ENCODE peak calls at places on chromosomes 7 and 10, in nine cellular contexts. Q, F, N, E, C, J, M, P and K are unnamed samples.

GRCh38 chr7:94276797-94277196 is 117.9 kb upstream of the COL1A2 start:
- DNase-seq in N (no peak), E (no peak), Q (no peak), J (no peak), F (no peak), P (no peak), M (no peak), C (no peak), K (no peak)

GRCh38 chr10:89683911-89684310 is 17.5 kb upstream of the KIF20B start:
- DNase-seq in J (no peak), M (no peak), C (no peak), E (no peak), P (no peak), N (no peak), F (no peak), Q (no peak), K (no peak)

GRCh38 chr7:93551063-93551895 is 23.2 kb downstream of the CALCR start:
- DNase-seq in P (no peak), F (no peak), J (no peak), M (no peak), C (no peak), E (no peak), Q (no peak), N (no peak), K (no peak)

GRCh38 chr7:65269150-65269856 is 104.4 kb upstream of the ZNF92 start:
- DNase-seq in F (no peak), C (no peak), Q (peak), N (no peak), M (no peak), P (no peak), E (no peak), J (peak), K (no peak)

GRCh38 chr10:14605231-14605925 is 169.3 kb downstream of the FAM107B start:
- DNase-seq in E (no peak), J (no peak), Q (no peak), P (no peak), C (no peak), N (no peak), F (peak), M (no peak), K (no peak)

GRCh38 chr10:95278061-95278988 is 12.5 kb downstream of the PDLIM1 start:
- DNase-seq in N (no peak), C (no peak), P (no peak), J (no peak), Q (no peak), M (no peak), E (no peak), F (no peak), K (no peak)

GRCh38 chr7:99597762-99598501 is at the start of gene TMEM225B:
- DNase-seq in E (no peak), Q (no peak), C (no peak), F (peak), M (no peak), P (no peak), N (no peak), J (no peak), K (no peak)

GRCh38 chr7:157073335-157073734 is 62.9 kb upstream of the MNX1 start:
- DNase-seq in C (no peak), J (no peak), Q (no peak), M (no peak), E (no peak), P (no peak), F (no peak), N (no peak), K (no peak)

GRCh38 chr7:106365252-106366005 is 80.6 kb upstream of the NAMPT start:
- DNase-seq in C (no peak), M (no peak), N (no peak), Q (no peak), E (no peak), J (no peak), F (no peak), P (no peak), K (no peak)

GRCh38 chr10:100742936-100743335 is 2.4 kb upstream of the PAX2 start:
- DNase-seq in P (no peak), C (no peak), E (no peak), J (no peak), F (no peak), M (no peak), N (no peak), Q (no peak), K (no peak)

GRCh38 chr7:28298870-28299484 is 113.3 kb upstream of the CREB5 start:
- DNase-seq in P (peak), Q (no peak), J (peak), E (peak), N (no peak), M (no peak), C (no peak), F (no peak), K (no peak)

GRCh38 chr10:24249829-24250415 is 41.0 kb downstream of the KIAA1217 start:
- DNase-seq in M (no peak), Q (no peak), C (no peak), P (no peak), E (no peak), N (no peak), F (no peak), J (no peak), K (no peak)

GRCh38 chr10:50624866-50625491 is 1.2 kb upstream of the SGMS1 start:
- DNase-seq in F (peak), N (peak), M (peak), J (peak), Q (peak), P (peak), E (peak), C (peak), K (peak)

GRCh38 chr10:33484787-33485186 is 150.3 kb upstream of the NRP1 start:
- DNase-seq in Q (no peak), N (no peak), F (no peak), M (no peak), C (no peak), J (no peak), P (no peak), E (no peak), K (no peak)

GRCh38 chr10:60921631-60922030 is 22.4 kb downstream of the RHOBTB1 start:
- DNase-seq in E (no peak), J (no peak), F (no peak), N (no peak), C (no peak), P (no peak), M (no peak), Q (no peak), K (no peak)

GRCh38 chr7:49883933-49884332 is 110.5 kb downstream of the VWC2 start:
- DNase-seq in Q (no peak), J (no peak), E (no peak), N (no peak), F (no peak), M (no peak), P (no peak), C (no peak), K (no peak)

GRCh38 chr7:45189151-45189970 is 31.8 kb downstream of the RAMP3 start:
- DNase-seq in E (no peak), C (no peak), Q (no peak), M (no peak), F (peak), N (no peak), P (no peak), J (no peak), K (no peak)

GRCh38 chr7:127890726-127891125 is 140.5 kb downstream of the LRRC4 start:
- DNase-seq in Q (no peak), F (no peak), N (no peak), P (no peak), M (no peak), J (no peak), C (no peak), E (no peak), K (no peak)

GRCh38 chr10:61097026-61097425 is 153.0 kb upstream of the RHOBTB1 start:
- DNase-seq in J (no peak), F (no peak), E (no peak), Q (no peak), C (no peak), P (no peak), M (no peak), N (no peak), K (no peak)

GRCh38 chr7:127527561-127527960 is 57.8 kb downstream of the GCC1 start:
- DNase-seq in F (no peak), E (no peak), M (no peak), P (no peak), J (no peak), Q (no peak), N (no peak), C (no peak), K (no peak)

GRCh38 chr7:20217193-20217948 is at the start of gene MACC1:
- DNase-seq in Q (peak), M (no peak), F (no peak), C (no peak), N (no peak), P (peak), J (no peak), E (no peak), K (no peak)

GRCh38 chr7:132738254-132738653 is 162.0 kb upstream of the PLXNA4 start:
- DNase-seq in N (no peak), C (no peak), F (no peak), E (no peak), J (no peak), P (no peak), Q (no peak), M (no peak), K (no peak)

GRCh38 chr7:120833551-120833950 is 24.4 kb downstream of the TSPAN12 start:
- DNase-seq in E (no peak), C (no peak), J (no peak), M (no peak), F (no peak), Q (no peak), P (no peak), N (no peak), K (no peak)

GRCh38 chr7:69738396-69738889 is 140.2 kb downstream of the AUTS2 start:
- DNase-seq in F (no peak), E (no peak), Q (peak), C (no peak), P (no peak), J (no peak), N (no peak), M (no peak), K (no peak)

GRCh38 chr10:29886299-29886698 is 173.1 kb downstream of the JCAD start:
- DNase-seq in M (no peak), F (no peak), J (no peak), E (no peak), C (no peak), P (no peak), N (no peak), Q (no peak), K (no peak)

GRCh38 chr10:132932461-132933307 is 9.7 kb downstream of the CFAP46 start:
- DNase-seq in F (no peak), E (peak), N (peak), P (no peak), C (no peak), Q (no peak), J (no peak), M (no peak), K (no peak)

GRCh38 chr10:46305986-46306385 is 19.2 kb downstream of the ANTXRL start:
- DNase-seq in M (no peak), N (no peak), F (no peak), C (no peak), E (no peak), Q (no peak), P (no peak), J (no peak), K (no peak)

GRCh38 chr10:34766256-34766580 is 48.9 kb downstream of the PARD3 start:
- DNase-seq in P (no peak), N (no peak), F (no peak), J (no peak), M (no peak), Q (no peak), E (no peak), C (no peak), K (no peak)

GRCh38 chr10:93063217-93063976 is 2.8 kb downstream of the CYP26C1 start:
- DNase-seq in J (no peak), F (no peak), E (no peak), Q (no peak), M (no peak), C (no peak), N (no peak), P (peak), K (no peak)

GRCh38 chr7:8261711-8262695 is at the start of gene ICA1:
- DNase-seq in P (peak), E (peak), F (peak), M (peak), C (no peak), Q (peak), N (peak), J (peak), K (no peak)

GRCh38 chr7:75795831-75796285 is 17.7 kb downstream of the CCL24 start:
- DNase-seq in F (no peak), E (no peak), M (no peak), N (no peak), J (peak), P (peak), Q (no peak), C (no peak), K (no peak)

GRCh38 chr10:34889004-34889869 is 74.1 kb upstream of the PARD3 start:
- DNase-seq in E (no peak), P (no peak), J (no peak), M (no peak), Q (no peak), C (no peak), F (no peak), N (no peak), K (no peak)

GRCh38 chr7:136055266-136055665 is 78.1 kb upstream of the MTPN start:
- DNase-seq in M (no peak), P (no peak), N (no peak), Q (no peak), F (no peak), C (no peak), E (no peak), J (no peak), K (no peak)

GRCh38 chr10:131743190-131744151 is 157.3 kb upstream of the PPP2R2D start:
- DNase-seq in P (no peak), J (no peak), M (no peak), E (peak), N (peak), F (no peak), Q (no peak), C (no peak), K (no peak)